ENCODE peak calls at places on chromosomes 4 and X, in four cellular contexts. W, A, X and E are unnamed samples.

GRCh38 chr4:26141916-26142638 is 178.7 kb upstream of the RBPJ start:
- DNase-seq in W (peak; percentile 31), A (no peak), X (no peak), E (no peak)

GRCh38 chr4:54719378-54719777 is 61.6 kb downstream of the KIT start:
- DNase-seq in W (no peak), A (no peak), X (no peak), E (no peak)

GRCh38 chrX:97481228-97481627 is 597.5 kb downstream of the RPA4 start:
- DNase-seq in W (no peak), A (no peak), X (no peak), E (no peak)

GRCh38 chr4:27684501-27685077 is 823.9 kb downstream of the STIM2 start:
- DNase-seq in W (peak; percentile 57), A (no peak), X (no peak), E (no peak)

GRCh38 chr4:143763587-143763986 is 63.1 kb upstream of the FREM3 start:
- DNase-seq in W (no peak), A (no peak), X (no peak), E (no peak)

GRCh38 chrX:25275159-25275558 is 259.4 kb upstream of the ARX start:
- DNase-seq in W (no peak), A (no peak), X (no peak), E (no peak)

GRCh38 chr4:156933633-156934258 is 37.9 kb downstream of the PDGFC start:
- DNase-seq in W (no peak), A (no peak), X (no peak), E (no peak)

GRCh38 chr4:2941138-2942036 is 21.8 kb downstream of the NOP14 start:
- DNase-seq in W (no peak), A (no peak), X (no peak), E (no peak)

GRCh38 chr4:3644849-3645627 is 112.8 kb upstream of the LRPAP1 start:
- DNase-seq in W (no peak), A (no peak), X (no peak), E (no peak)

GRCh38 chrX:69031181-69031580 is 134.1 kb downstream of the PJA1 start:
- DNase-seq in W (no peak), A (no peak), X (no peak), E (no peak)

GRCh38 chrX:71622347-71623104 is 4.2 kb upstream of the CXCR3 start:
- DNase-seq in W (peak; percentile 79), A (no peak), X (peak; percentile 48), E (peak; percentile 66)

GRCh38 chrX:154774622-154775021 is 12.0 kb downstream of the DKC1 start:
- DNase-seq in W (no peak), A (no peak), X (no peak), E (no peak)

GRCh38 chrX:40152173-40152705 is 54.5 kb upstream of the BCOR start:
- DNase-seq in W (peak; percentile 55), A (no peak), X (no peak), E (peak; percentile 45)

GRCh38 chrX:13669246-13669689 is 16.3 kb downstream of the TCEANC start:
- DNase-seq in W (peak; percentile 84), A (no peak), X (peak; percentile 34), E (peak; percentile 34)

GRCh38 chrX:1300449-1300848 is 31.8 kb downstream of the CSF2RA start:
- DNase-seq in W (no peak), A (no peak), X (no peak), E (no peak)

GRCh38 chrX:19684265-19684664 is 169.0 kb upstream of the MAP3K15 start:
- DNase-seq in W (no peak), A (no peak), X (no peak), E (no peak)